ENCODE peak calls at places on chromosomes 7 and 10, in five cellular contexts. One of them, this sample, is unnamed.

GRCh38 chr7:144174613-144175012 is 8.7 kb upstream of the CTAGE4 start:
- DNase-seq in transverse colon: no peak
- DNase-seq in HCT116: no peak
- DNase-seq in upper lobe of left lung: no peak
- DNase-seq in Peyer's patch: no peak
- DNase-seq in this sample: no peak

GRCh38 chr10:117663750-117664149 is 121.2 kb downstream of the EMX2 start:
- DNase-seq in Peyer's patch: no peak
- DNase-seq in transverse colon: no peak
- DNase-seq in HCT116: peak; percentile 33
- DNase-seq in upper lobe of left lung: no peak
- DNase-seq in this sample: no peak

GRCh38 chr7:1912472-1913289 is 242.6 kb downstream of the ELFN1 start:
- DNase-seq in Peyer's patch: no peak
- DNase-seq in HCT116: no peak
- DNase-seq in transverse colon: no peak
- DNase-seq in upper lobe of left lung: no peak
- DNase-seq in this sample: no peak

GRCh38 chr7:50182734-50183133 is 89.7 kb upstream of the ZPBP start:
- DNase-seq in Peyer's patch: no peak
- DNase-seq in transverse colon: no peak
- DNase-seq in upper lobe of left lung: peak; percentile 52
- DNase-seq in HCT116: no peak
- DNase-seq in this sample: no peak

GRCh38 chr7:122027058-122027457 is 117.0 kb downstream of the AASS start:
- DNase-seq in Peyer's patch: no peak
- DNase-seq in HCT116: no peak
- DNase-seq in transverse colon: no peak
- DNase-seq in upper lobe of left lung: no peak
- DNase-seq in this sample: no peak

GRCh38 chr10:21055339-21056135 is 158.4 kb upstream of the NEBL start:
- DNase-seq in transverse colon: no peak
- DNase-seq in HCT116: no peak
- DNase-seq in Peyer's patch: no peak
- DNase-seq in upper lobe of left lung: no peak
- DNase-seq in this sample: no peak

GRCh38 chr7:90706067-90706716 is 110.1 kb downstream of the CDK14 start:
- DNase-seq in upper lobe of left lung: no peak
- DNase-seq in transverse colon: no peak
- DNase-seq in HCT116: no peak
- DNase-seq in Peyer's patch: no peak
- DNase-seq in this sample: no peak

GRCh38 chr7:102230593-102230992 is 56.1 kb upstream of the SH2B2 start:
- DNase-seq in Peyer's patch: no peak
- DNase-seq in HCT116: no peak
- DNase-seq in upper lobe of left lung: no peak
- DNase-seq in transverse colon: no peak
- DNase-seq in this sample: no peak

GRCh38 chr10:184911-185310 is 49.7 kb downstream of the ZMYND11 start:
- DNase-seq in upper lobe of left lung: no peak
- DNase-seq in Peyer's patch: no peak
- DNase-seq in HCT116: no peak
- DNase-seq in transverse colon: no peak
- DNase-seq in this sample: no peak

GRCh38 chr7:150375662-150376521 is 3.2 kb upstream of the ZNF775 start:
- DNase-seq in HCT116: no peak
- DNase-seq in transverse colon: peak; percentile 46
- DNase-seq in upper lobe of left lung: no peak
- DNase-seq in Peyer's patch: no peak
- DNase-seq in this sample: peak; percentile 60

GRCh38 chr10:66752714-66753113 is 173.1 kb upstream of the LRRTM3 start:
- DNase-seq in HCT116: no peak
- DNase-seq in Peyer's patch: no peak
- DNase-seq in upper lobe of left lung: no peak
- DNase-seq in transverse colon: no peak
- DNase-seq in this sample: no peak

GRCh38 chr7:108360058-108360800 is 96.0 kb downstream of the NRCAM start:
- DNase-seq in HCT116: no peak
- DNase-seq in upper lobe of left lung: no peak
- DNase-seq in transverse colon: no peak
- DNase-seq in Peyer's patch: no peak
- DNase-seq in this sample: no peak

GRCh38 chr7:149496642-149497391 is 792 bp downstream of the ZNF746 start:
- DNase-seq in HCT116: no peak
- DNase-seq in upper lobe of left lung: peak; percentile 58
- DNase-seq in Peyer's patch: peak; percentile 60
- DNase-seq in transverse colon: peak; percentile 58
- DNase-seq in this sample: peak; percentile 23

GRCh38 chr7:28725045-28725630 is 233.0 kb downstream of the TRIL start:
- DNase-seq in HCT116: no peak
- DNase-seq in Peyer's patch: no peak
- DNase-seq in transverse colon: no peak
- DNase-seq in upper lobe of left lung: no peak
- DNase-seq in this sample: no peak

GRCh38 chr10:19961076-19961811 is 145.0 kb downstream of the PLXDC2 start:
- DNase-seq in Peyer's patch: no peak
- DNase-seq in upper lobe of left lung: no peak
- DNase-seq in HCT116: no peak
- DNase-seq in transverse colon: no peak
- DNase-seq in this sample: no peak

GRCh38 chr10:26389533-26389932 is 48.6 kb upstream of the APBB1IP start:
- DNase-seq in Peyer's patch: no peak
- DNase-seq in transverse colon: no peak
- DNase-seq in HCT116: no peak
- DNase-seq in upper lobe of left lung: no peak
- DNase-seq in this sample: no peak

GRCh38 chr10:95741807-95742528 is 14.0 kb upstream of the ENTPD1 start:
- DNase-seq in transverse colon: peak; percentile 19
- DNase-seq in upper lobe of left lung: peak; percentile 40
- DNase-seq in HCT116: no peak
- DNase-seq in Peyer's patch: peak; percentile 64
- DNase-seq in this sample: no peak
- H3K27ac ChIP-seq in transverse colon: peak overlapping the region; percentile 58
- H3K27ac ChIP-seq in upper lobe of left lung: peak overlapping the region; percentile 74
- H3K27ac ChIP-seq in HCT116: no peak overlapping the region
- H3K27ac ChIP-seq in Peyer's patch: peak overlapping the region; percentile 67
- H3K27ac ChIP-seq in this sample: no peak overlapping the region

DNA sequence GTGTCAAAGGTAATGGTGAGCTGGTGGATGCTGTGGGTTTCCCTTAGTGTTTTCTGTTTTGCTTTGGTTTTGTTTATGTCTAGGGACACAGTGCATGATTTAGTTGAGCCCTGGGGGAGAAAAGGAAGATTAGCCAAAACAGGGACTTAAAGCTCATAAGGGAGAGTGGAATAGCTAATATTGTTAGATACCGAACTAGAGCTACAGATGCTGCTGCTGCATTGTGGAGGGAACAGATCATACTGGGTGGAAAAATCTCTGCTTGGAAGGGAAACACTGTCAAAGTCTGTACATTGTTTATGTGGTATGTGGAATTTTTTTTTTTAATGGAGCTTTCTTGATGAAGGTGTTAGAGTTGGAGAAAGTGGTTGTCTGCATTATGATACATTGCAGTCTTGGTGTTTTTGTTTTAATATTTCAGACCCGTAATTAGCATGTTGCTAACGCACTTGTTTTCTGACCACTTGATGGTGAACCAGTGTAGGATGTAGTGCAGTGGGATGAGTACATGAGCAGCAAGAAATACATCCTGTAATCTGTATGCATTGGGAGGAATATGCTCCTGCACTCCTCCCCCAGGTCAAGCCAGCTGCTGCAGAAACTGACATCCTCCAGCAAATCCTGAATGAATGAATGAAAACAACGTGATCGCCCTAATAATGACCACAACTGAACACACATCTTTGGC is 2.2 kb downstream of the GLCCI1 start:
- DNase-seq in transverse colon: no peak
- DNase-seq in Peyer's patch: no peak
- DNase-seq in upper lobe of left lung: no peak
- DNase-seq in HCT116: no peak
- DNase-seq in this sample: peak; percentile 23
- H3K4me3 ChIP-seq in transverse colon: peak overlapping the region; percentile 53
- H3K4me3 ChIP-seq in Peyer's patch: peak overlapping the region; percentile 100
- H3K4me3 ChIP-seq in upper lobe of left lung: peak overlapping the region; percentile 98
- H3K4me3 ChIP-seq in HCT116: no peak overlapping the region
- H3K4me3 ChIP-seq in this sample: peak overlapping the region; percentile 87

GRCh38 chr7:156059374-156059773 is 247.1 kb upstream of the SHH start:
- DNase-seq in HCT116: no peak
- DNase-seq in upper lobe of left lung: no peak
- DNase-seq in transverse colon: no peak
- DNase-seq in Peyer's patch: no peak
- DNase-seq in this sample: no peak
- H3K9me3 ChIP-seq in HCT116: no peaks in the 10 kb centered on the region
- H3K9me3 ChIP-seq in upper lobe of left lung: no peaks in the 10 kb centered on the region
- H3K9me3 ChIP-seq in transverse colon: no peaks in the 10 kb centered on the region
- H3K9me3 ChIP-seq in Peyer's patch: no peaks in the 10 kb centered on the region
- H3K9me3 ChIP-seq in this sample: no peaks in the 10 kb centered on the region

GRCh38 chr10:8908013-8908412 is 853.5 kb downstream of the GATA3 start:
- DNase-seq in upper lobe of left lung: no peak
- DNase-seq in Peyer's patch: no peak
- DNase-seq in HCT116: no peak
- DNase-seq in transverse colon: no peak
- DNase-seq in this sample: no peak
- H3K27ac ChIP-seq in upper lobe of left lung: no peak overlapping the region
- H3K27ac ChIP-seq in Peyer's patch: no peak overlapping the region
- H3K27ac ChIP-seq in HCT116: no peak overlapping the region
- H3K27ac ChIP-seq in transverse colon: no peak overlapping the region
- H3K27ac ChIP-seq in this sample: no peak overlapping the region

GRCh38 chr7:69799990-69800389 is 201.7 kb downstream of the AUTS2 start:
- DNase-seq in transverse colon: no peak
- DNase-seq in Peyer's patch: no peak
- DNase-seq in HCT116: no peak
- DNase-seq in upper lobe of left lung: no peak
- DNase-seq in this sample: no peak
- H3K4me3 ChIP-seq in transverse colon: no peak overlapping the region
- H3K4me3 ChIP-seq in Peyer's patch: no peak overlapping the region
- H3K4me3 ChIP-seq in HCT116: no peak overlapping the region
- H3K4me3 ChIP-seq in upper lobe of left lung: no peak overlapping the region
- H3K4me3 ChIP-seq in this sample: no peak overlapping the region

This sample was measured in small intestine.